ENCODE peak calls at places on chromosome 18, in eight cellular contexts. E is epithelial cell of proximal tubule; G is activated CD8-positive, alpha-beta memory T cell treated with anti-CD3 and anti-CD28 coated beads, Interleukin-2, amount 50 U/mL, for 4 hours; U is GDM1; H is HL-60; Y is left lung; O is MM.1S; S is T-helper 17 cell. N is an unnamed sample.

GRCh38 chr18:53553030-53553429 is 671.4 kb downstream of the MBD2 start:
- DNase-seq in S (no peak), E (no peak), G (no peak), U (no peak), H (no peak), O (no peak), Y (no peak), N (no peak)

GRCh38 chr18:45672637-45673036 is 51.3 kb upstream of the SLC14A1 start:
- DNase-seq in G (no peak), E (no peak), O (no peak), Y (no peak), H (no peak), S (no peak), U (no peak), N (no peak)

GRCh38 chr18:24114924-24115549 is 23.8 kb upstream of the CABYR start:
- DNase-seq in U (no peak), G (no peak), S (no peak), E (no peak), H (no peak), Y (no peak), O (no peak), N (no peak)

GRCh38 chr18:13264986-13265900 is 46.7 kb downstream of the LDLRAD4 start:
- DNase-seq in Y (no peak), U (no peak), H (no peak), G (no peak), O (no peak), E (no peak), S (no peak), N (no peak)

GRCh38 chr18:73784853-73785252 is 362.8 kb downstream of the FBXO15 start:
- DNase-seq in S (no peak), E (no peak), H (no peak), O (no peak), Y (no peak), G (no peak), U (peak), N (no peak)

GRCh38 chr18:34196231-34196630 is 28.5 kb downstream of the NOL4 start:
- DNase-seq in G (no peak), S (no peak), H (no peak), E (no peak), Y (no peak), U (no peak), O (no peak), N (no peak)

GRCh38 chr18:1659190-1659589 is 754.5 kb downstream of the ADCYAP1 start:
- DNase-seq in E (peak), Y (no peak), H (no peak), O (no peak), U (no peak), S (no peak), G (no peak), N (peak)

GRCh38 chr18:23237524-23238151 is 102.4 kb downstream of the CABLES1 start:
- DNase-seq in H (no peak), G (peak), U (no peak), O (no peak), E (no peak), S (peak), Y (peak), N (peak)

GRCh38 chr18:10560457-10561045 is 34.7 kb downstream of the NAPG start:
- DNase-seq in E (peak), O (peak), U (peak), G (peak), H (peak), Y (no peak), S (peak), N (peak)

GRCh38 chr18:44601447-44601846 is 79.2 kb upstream of the SETBP1 start:
- DNase-seq in H (no peak), E (no peak), O (no peak), Y (no peak), U (no peak), S (no peak), G (no peak), N (no peak)

GRCh38 chr18:35143615-35144596 is 96.9 kb upstream of the ZNF397 start:
- DNase-seq in H (no peak), U (peak), S (peak), E (peak), G (peak), O (no peak), Y (no peak), N (peak)

GRCh38 chr18:70127307-70127828 is 78.1 kb downstream of the RTTN start:
- DNase-seq in Y (no peak), S (no peak), H (no peak), G (no peak), E (no peak), U (no peak), O (no peak), N (no peak)

GRCh38 chr18:55083461-55083860 is 124.2 kb upstream of the CCDC68 start:
- DNase-seq in S (no peak), U (no peak), Y (no peak), E (no peak), G (no peak), H (no peak), O (no peak), N (no peak)

GRCh38 chr18:49618741-49619392 is 57.0 kb downstream of the LIPG start:
- DNase-seq in Y (no peak), E (no peak), U (no peak), S (no peak), O (no peak), G (no peak), H (no peak), N (peak)

GRCh38 chr18:61957801-61958516 is 65.2 kb upstream of the RNF152 start:
- DNase-seq in O (no peak), Y (peak), H (no peak), E (no peak), G (no peak), U (no peak), S (no peak), N (peak)

GRCh38 chr18:44742741-44743311 is 62.1 kb downstream of the SETBP1 start:
- DNase-seq in S (no peak), U (no peak), O (no peak), H (no peak), E (peak), Y (no peak), G (no peak), N (no peak)

GRCh38 chr18:70058916-70059315 is 111.2 kb upstream of the CD226 start:
- DNase-seq in G (no peak), S (no peak), E (no peak), H (no peak), U (no peak), O (peak), Y (no peak), N (no peak)

GRCh38 chr18:70044626-70045025 is 97.0 kb upstream of the CD226 start:
- DNase-seq in O (no peak), S (no peak), G (no peak), H (no peak), Y (no peak), E (peak), U (no peak), N (no peak)

GRCh38 chr18:2515908-2516625 is 55.2 kb downstream of the METTL4 start:
- DNase-seq in Y (no peak), O (peak), S (no peak), E (peak), U (no peak), G (no peak), H (peak), N (no peak)

GRCh38 chr18:23689616-23690504 is 607 bp downstream of the LAMA3 start:
- DNase-seq in S (no peak), Y (peak), H (no peak), U (no peak), O (no peak), E (no peak), G (peak), N (peak)

GRCh38 chr18:75884728-75885127 is 457.2 kb upstream of the SMIM21 start:
- DNase-seq in G (no peak), S (no peak), E (no peak), H (peak), Y (no peak), O (peak), U (no peak), N (peak)

GRCh38 chr18:65906621-65907034 is 155.8 kb downstream of the CDH7 start:
- DNase-seq in H (no peak), G (no peak), U (no peak), Y (no peak), E (no peak), O (no peak), S (no peak), N (peak)

GRCh38 chr18:6920099-6920955 is 190.8 kb downstream of the ARHGAP28 start:
- DNase-seq in E (peak), G (no peak), O (peak), U (peak), S (no peak), Y (peak), H (peak), N (peak)

GRCh38 chr18:45423664-45424063 is 191.6 kb upstream of the SLC14A2 start:
- DNase-seq in E (no peak), G (no peak), O (no peak), H (no peak), U (no peak), Y (no peak), S (no peak), N (no peak)

GRCh38 chr18:3715223-3716080 is 265.5 kb downstream of the TGIF1 start:
- DNase-seq in S (no peak), H (no peak), U (no peak), Y (no peak), E (no peak), O (peak), G (no peak), N (no peak)

N was measured in endodermal cell.